ENCODE peak calls at places on chromosomes 5 and 9, in five cellular contexts. One of them, this sample, is unnamed.

GRCh38 chr9:71783120-71783523 is 14.8 kb upstream of the CEMIP2 start:
- DNase-seq in stomach: peak; percentile 46
- DNase-seq in kidney epithelial cell: no peak
- DNase-seq in GM12878: no peak
- DNase-seq in heart left ventricle: peak; percentile 73
- DNase-seq in this sample: peak; percentile 35

GRCh38 chr9:87381050-87381711 is 116.5 kb upstream of the DAPK1 start:
- DNase-seq in stomach: no peak
- DNase-seq in kidney epithelial cell: no peak
- DNase-seq in heart left ventricle: no peak
- DNase-seq in GM12878: no peak
- DNase-seq in this sample: no peak

GRCh38 chr5:117788596-117788995 is 1199.8 kb downstream of the DTWD2 start:
- DNase-seq in heart left ventricle: no peak
- DNase-seq in GM12878: no peak
- DNase-seq in stomach: no peak
- DNase-seq in kidney epithelial cell: no peak
- DNase-seq in this sample: no peak

GRCh38 chr9:16154570-16155078 is 601.8 kb downstream of the CCDC171 start:
- DNase-seq in heart left ventricle: no peak
- DNase-seq in GM12878: no peak
- DNase-seq in stomach: peak; percentile 32
- DNase-seq in kidney epithelial cell: no peak
- DNase-seq in this sample: peak; percentile 58

GRCh38 chr5:136984772-136985455 is 514.2 kb downstream of the SPOCK1 start:
- DNase-seq in kidney epithelial cell: no peak
- DNase-seq in heart left ventricle: no peak
- DNase-seq in GM12878: no peak
- DNase-seq in stomach: no peak
- DNase-seq in this sample: no peak

GRCh38 chr9:137275937-137276756 is 1.4 kb upstream of the TOR4A start:
- DNase-seq in kidney epithelial cell: no peak
- DNase-seq in heart left ventricle: no peak
- DNase-seq in GM12878: no peak
- DNase-seq in stomach: no peak
- DNase-seq in this sample: no peak

GRCh38 chr9:97615439-97616072 is 17.6 kb downstream of the TSTD2 start:
- DNase-seq in stomach: peak; percentile 74
- DNase-seq in heart left ventricle: no peak
- DNase-seq in GM12878: no peak
- DNase-seq in kidney epithelial cell: no peak
- DNase-seq in this sample: peak; percentile 59

GRCh38 chr5:124022966-124023365 is 511.0 kb downstream of the CSNK1G3 start:
- DNase-seq in GM12878: no peak
- DNase-seq in kidney epithelial cell: no peak
- DNase-seq in stomach: no peak
- DNase-seq in heart left ventricle: no peak
- DNase-seq in this sample: no peak

GRCh38 chr5:2591777-2592453 is 159.6 kb downstream of the IRX2 start:
- DNase-seq in kidney epithelial cell: no peak
- DNase-seq in GM12878: no peak
- DNase-seq in heart left ventricle: no peak
- DNase-seq in stomach: no peak
- DNase-seq in this sample: no peak

GRCh38 chr9:123637940-123638634 is 282.1 kb downstream of the CRB2 start:
- DNase-seq in kidney epithelial cell: peak; percentile 16
- DNase-seq in heart left ventricle: no peak
- DNase-seq in stomach: no peak
- DNase-seq in GM12878: peak; percentile 75
- DNase-seq in this sample: peak; percentile 57

GRCh38 chr9:132505961-132506691 is 76.3 kb upstream of the BARHL1 start:
- DNase-seq in kidney epithelial cell: no peak
- DNase-seq in heart left ventricle: no peak
- DNase-seq in stomach: no peak
- DNase-seq in GM12878: no peak
- DNase-seq in this sample: no peak

GRCh38 chr9:129306318-129306973 is 128.4 kb upstream of the IER5L start:
- DNase-seq in heart left ventricle: no peak
- DNase-seq in kidney epithelial cell: no peak
- DNase-seq in GM12878: no peak
- DNase-seq in stomach: peak; percentile 17
- DNase-seq in this sample: no peak

GRCh38 chr5:145944328-145944727 is 8.0 kb downstream of the SH3RF2 start:
- DNase-seq in GM12878: no peak
- DNase-seq in kidney epithelial cell: no peak
- DNase-seq in stomach: peak; percentile 55
- DNase-seq in heart left ventricle: no peak
- DNase-seq in this sample: no peak

GRCh38 chr5:22938373-22938772 is 85.2 kb upstream of the CDH12 start:
- DNase-seq in heart left ventricle: no peak
- DNase-seq in stomach: no peak
- DNase-seq in kidney epithelial cell: no peak
- DNase-seq in GM12878: no peak
- DNase-seq in this sample: no peak

GRCh38 chr9:87503970-87504369 is 6.3 kb downstream of the DAPK1 start:
- DNase-seq in GM12878: no peak
- DNase-seq in heart left ventricle: no peak
- DNase-seq in stomach: no peak
- DNase-seq in kidney epithelial cell: no peak
- DNase-seq in this sample: no peak

GRCh38 chr9:69121155-69122085 is 52.7 kb upstream of the TJP2 start:
- DNase-seq in heart left ventricle: peak; percentile 75
- DNase-seq in GM12878: no peak
- DNase-seq in kidney epithelial cell: no peak
- DNase-seq in stomach: peak; percentile 66
- DNase-seq in this sample: peak; percentile 64

GRCh38 chr9:125998837-125999503 is 251.8 kb downstream of the PBX3 start:
- DNase-seq in stomach: no peak
- DNase-seq in GM12878: no peak
- DNase-seq in heart left ventricle: no peak
- DNase-seq in kidney epithelial cell: no peak
- DNase-seq in this sample: no peak

GRCh38 chr9:27308691-27309390 is 11.9 kb upstream of the EQTN start:
- DNase-seq in heart left ventricle: no peak
- DNase-seq in GM12878: no peak
- DNase-seq in stomach: no peak
- DNase-seq in kidney epithelial cell: no peak
- DNase-seq in this sample: no peak

GRCh38 chr5:170597109-170597741 is 93.4 kb downstream of the KCNIP1 start:
- DNase-seq in kidney epithelial cell: peak; percentile 94
- DNase-seq in GM12878: no peak
- DNase-seq in heart left ventricle: no peak
- DNase-seq in stomach: no peak
- DNase-seq in this sample: no peak

GRCh38 chr9:80085668-80086067 is 513.9 kb downstream of the TLE4 start:
- DNase-seq in GM12878: no peak
- DNase-seq in heart left ventricle: no peak
- DNase-seq in stomach: no peak
- DNase-seq in kidney epithelial cell: no peak
- DNase-seq in this sample: no peak

GRCh38 chr5:30551614-30552013 is 641.9 kb upstream of the CDH6 start:
- DNase-seq in kidney epithelial cell: no peak
- DNase-seq in GM12878: no peak
- DNase-seq in heart left ventricle: no peak
- DNase-seq in stomach: no peak
- DNase-seq in this sample: no peak

GRCh38 chr5:14710313-14710994 is 45.9 kb downstream of the OTULIN start:
- DNase-seq in kidney epithelial cell: no peak
- DNase-seq in stomach: no peak
- DNase-seq in heart left ventricle: no peak
- DNase-seq in GM12878: no peak
- DNase-seq in this sample: no peak

GRCh38 chr5:132228241-132229035 is 785 bp upstream of the P4HA2 start:
- DNase-seq in GM12878: no peak
- DNase-seq in heart left ventricle: no peak
- DNase-seq in stomach: no peak
- DNase-seq in kidney epithelial cell: no peak
- DNase-seq in this sample: no peak

GRCh38 chr9:20528253-20528652 is 94.0 kb downstream of the MLLT3 start:
- DNase-seq in heart left ventricle: no peak
- DNase-seq in kidney epithelial cell: no peak
- DNase-seq in stomach: no peak
- DNase-seq in GM12878: no peak
- DNase-seq in this sample: no peak

GRCh38 chr5:8188874-8189588 is 320.1 kb downstream of the MTRR start:
- DNase-seq in GM12878: no peak
- DNase-seq in stomach: peak; percentile 44
- DNase-seq in heart left ventricle: no peak
- DNase-seq in kidney epithelial cell: peak; percentile 43
- DNase-seq in this sample: peak; percentile 41

DNA sequence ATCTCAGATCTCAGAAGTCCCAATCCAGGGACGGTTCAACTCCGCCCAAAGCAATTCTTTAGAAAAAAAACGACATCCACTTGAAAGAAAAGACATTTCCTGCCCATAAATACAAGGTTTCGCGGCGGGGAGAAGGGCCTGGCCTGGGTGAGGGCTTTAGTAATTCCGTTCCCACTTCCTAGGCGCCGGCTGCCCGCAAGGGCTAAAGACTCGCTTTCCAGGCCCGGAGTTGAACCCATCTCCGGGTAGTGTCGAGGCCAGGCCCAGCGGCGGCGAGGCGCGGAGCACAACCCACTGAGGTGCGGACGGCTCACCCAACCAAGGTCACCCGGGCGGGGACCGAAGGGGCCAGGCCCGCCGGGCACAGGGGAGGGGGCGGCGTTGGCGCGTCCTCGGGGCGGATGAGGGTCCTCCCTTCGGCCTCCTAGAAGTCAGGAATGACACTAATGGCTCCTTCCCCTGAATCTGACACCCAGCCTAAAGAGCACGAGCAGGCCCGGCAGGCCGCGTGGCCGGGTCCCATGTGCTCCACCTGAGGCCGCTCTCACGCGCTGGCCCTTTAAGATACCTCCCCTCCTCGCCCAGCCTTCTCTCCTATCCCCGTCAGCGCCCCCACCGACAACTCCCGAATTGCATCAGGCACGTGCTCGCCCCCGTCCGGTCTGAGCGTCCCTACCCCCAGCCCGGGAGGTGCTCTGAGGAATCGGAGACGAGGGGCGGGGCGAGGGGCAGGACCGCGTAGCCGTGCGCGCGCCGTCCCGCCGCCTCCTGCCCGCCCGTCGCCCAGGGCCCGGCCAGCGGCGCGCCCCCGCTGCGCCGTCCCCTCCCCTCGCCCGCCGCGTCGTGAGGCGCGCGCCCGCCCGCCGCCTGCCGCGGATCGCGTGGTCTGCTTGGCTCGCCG is 467 bp upstream of the LARP1 start:
- DNase-seq in kidney epithelial cell: peak; percentile 86
- DNase-seq in stomach: peak; percentile 99
- DNase-seq in GM12878: peak; percentile 93
- DNase-seq in heart left ventricle: peak; percentile 99
- DNase-seq in this sample: peak; percentile 99
- TF ChIP-seq CTCF in kidney epithelial cell: peak; percentile 46
- TF ChIP-seq CTCF in stomach: peak; percentile 61
- TF ChIP-seq CTCF in GM12878: peak; percentile 49
- TF ChIP-seq CTCF in heart left ventricle: peak; percentile 38
- TF ChIP-seq CTCF in this sample: peak; percentile 72

GRCh38 chr5:91277093-91277626 is 106.0 kb downstream of the ARRDC3 start:
- DNase-seq in GM12878: no peak
- DNase-seq in stomach: no peak
- DNase-seq in kidney epithelial cell: no peak
- DNase-seq in heart left ventricle: no peak
- DNase-seq in this sample: no peak
- TF ChIP-seq CTCF in GM12878: no peak
- TF ChIP-seq CTCF in stomach: no peak
- TF ChIP-seq CTCF in kidney epithelial cell: no peak
- TF ChIP-seq CTCF in heart left ventricle: no peak
- TF ChIP-seq CTCF in this sample: no peak

GRCh38 chr5:127536687-127537086 is 19.2 kb downstream of the PRRC1 start:
- DNase-seq in GM12878: no peak
- DNase-seq in heart left ventricle: no peak
- DNase-seq in stomach: no peak
- DNase-seq in kidney epithelial cell: no peak
- DNase-seq in this sample: no peak
- TF ChIP-seq CTCF in GM12878: peak; percentile 21
- TF ChIP-seq CTCF in heart left ventricle: no peak
- TF ChIP-seq CTCF in stomach: peak; percentile 14
- TF ChIP-seq CTCF in kidney epithelial cell: peak; percentile 26
- TF ChIP-seq CTCF in this sample: peak; percentile 35

GRCh38 chr5:100313657-100314056 is 221.5 kb upstream of the FAM174A start:
- DNase-seq in stomach: no peak
- DNase-seq in heart left ventricle: no peak
- DNase-seq in kidney epithelial cell: no peak
- DNase-seq in GM12878: no peak
- DNase-seq in this sample: no peak

GRCh38 chr5:100306000-100306399 is 229.2 kb upstream of the FAM174A start:
- DNase-seq in stomach: no peak
- DNase-seq in kidney epithelial cell: no peak
- DNase-seq in GM12878: no peak
- DNase-seq in heart left ventricle: no peak
- DNase-seq in this sample: no peak

DNA sequence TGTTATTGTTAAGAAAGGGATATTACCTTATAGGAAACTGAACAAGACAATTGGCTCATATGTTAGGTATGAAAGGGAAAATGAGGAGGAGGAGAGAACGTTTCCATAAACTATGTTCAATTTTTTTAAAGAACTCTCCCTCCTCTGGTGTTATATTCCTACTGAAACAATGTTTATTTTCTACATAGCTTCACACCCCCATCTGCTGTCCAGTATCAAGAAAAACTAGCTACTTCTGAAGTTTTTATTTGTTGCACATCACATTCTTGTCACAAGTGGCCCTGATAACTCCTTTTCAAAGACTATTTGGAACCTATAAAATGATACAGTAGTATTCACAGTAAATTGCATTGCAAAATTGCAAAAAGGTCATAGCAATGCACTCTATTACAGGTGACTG is 223.4 kb upstream of the FAM174A start:
- DNase-seq in GM12878: no peak
- DNase-seq in stomach: no peak
- DNase-seq in heart left ventricle: no peak
- DNase-seq in kidney epithelial cell: no peak
- DNase-seq in this sample: no peak
- TF ChIP-seq CTCF in GM12878: no peak
- TF ChIP-seq CTCF in stomach: no peak
- TF ChIP-seq CTCF in heart left ventricle: no peak
- TF ChIP-seq CTCF in kidney epithelial cell: peak; percentile 24
- TF ChIP-seq CTCF in this sample: no peak

This sample was measured in DND-41.